ENCODE peak calls at places on chromosomes 5 and 9, in nine cellular contexts. One of them, this sample, is unnamed.

GRCh38 chr9:116550728-116551436 is 136.2 kb upstream of the TRIM32 start:
- DNase-seq in SJSA1: no peak
- DNase-seq in sigmoid colon: no peak
- DNase-seq in psoas muscle: peak
- DNase-seq in pancreas: no peak
- DNase-seq in CD8-positive, alpha-beta T cell: no peak
- DNase-seq in PC-9: no peak
- DNase-seq in DND-41: no peak
- DNase-seq in fibroblast of lung: peak
- DNase-seq in this sample: no peak

GRCh38 chr5:56106837-56107236 is 112.1 kb upstream of the IL6ST start:
- DNase-seq in SJSA1: no peak
- DNase-seq in sigmoid colon: no peak
- DNase-seq in psoas muscle: no peak
- DNase-seq in pancreas: no peak
- DNase-seq in CD8-positive, alpha-beta T cell: no peak
- DNase-seq in PC-9: no peak
- DNase-seq in DND-41: no peak
- DNase-seq in fibroblast of lung: no peak
- DNase-seq in this sample: no peak

GRCh38 chr5:157743163-157744054 is at the start of gene LSM11:
- DNase-seq in SJSA1: peak
- DNase-seq in sigmoid colon: peak
- DNase-seq in psoas muscle: peak
- DNase-seq in pancreas: peak
- DNase-seq in CD8-positive, alpha-beta T cell: peak
- DNase-seq in PC-9: peak
- DNase-seq in DND-41: peak
- DNase-seq in fibroblast of lung: peak
- DNase-seq in this sample: peak

GRCh38 chr5:179608131-179608581 is 15.3 kb downstream of the HNRNPH1 start:
- DNase-seq in SJSA1: no peak
- DNase-seq in sigmoid colon: peak
- DNase-seq in psoas muscle: no peak
- DNase-seq in pancreas: no peak
- DNase-seq in CD8-positive, alpha-beta T cell: peak
- DNase-seq in PC-9: no peak
- DNase-seq in DND-41: peak
- DNase-seq in fibroblast of lung: no peak
- DNase-seq in this sample: no peak

GRCh38 chr9:133609311-133610098 is at the start of gene FAM163B:
- DNase-seq in SJSA1: no peak
- DNase-seq in sigmoid colon: no peak
- DNase-seq in psoas muscle: peak
- DNase-seq in pancreas: peak
- DNase-seq in CD8-positive, alpha-beta T cell: peak
- DNase-seq in PC-9: no peak
- DNase-seq in DND-41: no peak
- DNase-seq in fibroblast of lung: peak
- DNase-seq in this sample: peak

GRCh38 chr9:78298046-78298511 is 1.2 kb downstream of the PSAT1 start:
- DNase-seq in SJSA1: no peak
- DNase-seq in sigmoid colon: no peak
- DNase-seq in psoas muscle: no peak
- DNase-seq in pancreas: no peak
- DNase-seq in CD8-positive, alpha-beta T cell: no peak
- DNase-seq in PC-9: no peak
- DNase-seq in DND-41: no peak
- DNase-seq in fibroblast of lung: no peak
- DNase-seq in this sample: no peak

GRCh38 chr9:12908910-12909309 is 134.1 kb downstream of the LURAP1L start:
- DNase-seq in SJSA1: no peak
- DNase-seq in sigmoid colon: no peak
- DNase-seq in psoas muscle: no peak
- DNase-seq in pancreas: no peak
- DNase-seq in CD8-positive, alpha-beta T cell: no peak
- DNase-seq in PC-9: peak
- DNase-seq in DND-41: no peak
- DNase-seq in fibroblast of lung: no peak
- DNase-seq in this sample: no peak

GRCh38 chr5:138469540-138470321 is 4.5 kb downstream of the EGR1 start:
- DNase-seq in SJSA1: peak
- DNase-seq in sigmoid colon: peak
- DNase-seq in psoas muscle: peak
- DNase-seq in pancreas: no peak
- DNase-seq in CD8-positive, alpha-beta T cell: no peak
- DNase-seq in PC-9: peak
- DNase-seq in DND-41: no peak
- DNase-seq in fibroblast of lung: peak
- DNase-seq in this sample: no peak

GRCh38 chr9:27499481-27499880 is 24.6 kb upstream of the IFNK start:
- DNase-seq in SJSA1: peak
- DNase-seq in sigmoid colon: no peak
- DNase-seq in psoas muscle: no peak
- DNase-seq in pancreas: no peak
- DNase-seq in CD8-positive, alpha-beta T cell: no peak
- DNase-seq in PC-9: no peak
- DNase-seq in DND-41: no peak
- DNase-seq in fibroblast of lung: peak
- DNase-seq in this sample: no peak

GRCh38 chr5:122311400-122311887 is 593 bp upstream of the SNCAIP start:
- DNase-seq in SJSA1: no peak
- DNase-seq in sigmoid colon: no peak
- DNase-seq in psoas muscle: no peak
- DNase-seq in pancreas: no peak
- DNase-seq in CD8-positive, alpha-beta T cell: no peak
- DNase-seq in PC-9: no peak
- DNase-seq in DND-41: no peak
- DNase-seq in fibroblast of lung: peak
- DNase-seq in this sample: no peak

GRCh38 chr9:132328580-132328979 is 26.2 kb downstream of the SETX start:
- DNase-seq in SJSA1: no peak
- DNase-seq in sigmoid colon: no peak
- DNase-seq in psoas muscle: no peak
- DNase-seq in pancreas: no peak
- DNase-seq in CD8-positive, alpha-beta T cell: no peak
- DNase-seq in PC-9: no peak
- DNase-seq in DND-41: no peak
- DNase-seq in fibroblast of lung: no peak
- DNase-seq in this sample: no peak

GRCh38 chr9:3968891-3969290 is 331.0 kb downstream of the GLIS3 start:
- DNase-seq in SJSA1: no peak
- DNase-seq in sigmoid colon: no peak
- DNase-seq in psoas muscle: no peak
- DNase-seq in pancreas: no peak
- DNase-seq in CD8-positive, alpha-beta T cell: no peak
- DNase-seq in PC-9: peak
- DNase-seq in DND-41: no peak
- DNase-seq in fibroblast of lung: peak
- DNase-seq in this sample: no peak

GRCh38 chr9:107336718-107337360 is 53.8 kb downstream of the RAD23B start:
- DNase-seq in SJSA1: no peak
- DNase-seq in sigmoid colon: no peak
- DNase-seq in psoas muscle: peak
- DNase-seq in pancreas: no peak
- DNase-seq in CD8-positive, alpha-beta T cell: no peak
- DNase-seq in PC-9: peak
- DNase-seq in DND-41: no peak
- DNase-seq in fibroblast of lung: peak
- DNase-seq in this sample: no peak

GRCh38 chr5:12616093-12616492 is 711.8 kb upstream of the CTNND2 start:
- DNase-seq in SJSA1: no peak
- DNase-seq in sigmoid colon: no peak
- DNase-seq in psoas muscle: no peak
- DNase-seq in pancreas: no peak
- DNase-seq in CD8-positive, alpha-beta T cell: no peak
- DNase-seq in PC-9: no peak
- DNase-seq in DND-41: peak
- DNase-seq in fibroblast of lung: no peak
- DNase-seq in this sample: no peak

GRCh38 chr9:114061830-114062474 is 16.1 kb downstream of the AMBP start:
- DNase-seq in SJSA1: no peak
- DNase-seq in sigmoid colon: no peak
- DNase-seq in psoas muscle: no peak
- DNase-seq in pancreas: no peak
- DNase-seq in CD8-positive, alpha-beta T cell: no peak
- DNase-seq in PC-9: no peak
- DNase-seq in DND-41: no peak
- DNase-seq in fibroblast of lung: no peak
- DNase-seq in this sample: no peak

GRCh38 chr9:71921190-71921814 is 9.9 kb downstream of the C9orf85 start:
- DNase-seq in SJSA1: no peak
- DNase-seq in sigmoid colon: no peak
- DNase-seq in psoas muscle: no peak
- DNase-seq in pancreas: no peak
- DNase-seq in CD8-positive, alpha-beta T cell: no peak
- DNase-seq in PC-9: no peak
- DNase-seq in DND-41: no peak
- DNase-seq in fibroblast of lung: no peak
- DNase-seq in this sample: no peak

GRCh38 chr9:36461341-36461740 is 61.3 kb upstream of the RNF38 start:
- DNase-seq in SJSA1: no peak
- DNase-seq in sigmoid colon: no peak
- DNase-seq in psoas muscle: no peak
- DNase-seq in pancreas: no peak
- DNase-seq in CD8-positive, alpha-beta T cell: no peak
- DNase-seq in PC-9: no peak
- DNase-seq in DND-41: no peak
- DNase-seq in fibroblast of lung: peak
- DNase-seq in this sample: no peak

GRCh38 chr5:126854526-126855110 is 77.7 kb downstream of the LMNB1 start:
- DNase-seq in SJSA1: no peak
- DNase-seq in sigmoid colon: no peak
- DNase-seq in psoas muscle: no peak
- DNase-seq in pancreas: no peak
- DNase-seq in CD8-positive, alpha-beta T cell: no peak
- DNase-seq in PC-9: no peak
- DNase-seq in DND-41: no peak
- DNase-seq in fibroblast of lung: no peak
- DNase-seq in this sample: no peak

GRCh38 chr5:76196457-76196856 is 113.3 kb downstream of the SV2C start:
- DNase-seq in SJSA1: no peak
- DNase-seq in sigmoid colon: no peak
- DNase-seq in psoas muscle: no peak
- DNase-seq in pancreas: no peak
- DNase-seq in CD8-positive, alpha-beta T cell: no peak
- DNase-seq in PC-9: no peak
- DNase-seq in DND-41: no peak
- DNase-seq in fibroblast of lung: no peak
- DNase-seq in this sample: no peak
- H3K4me3 ChIP-seq in SJSA1: no peak
- H3K4me3 ChIP-seq in sigmoid colon: no peak
- H3K4me3 ChIP-seq in psoas muscle: no peak
- H3K4me3 ChIP-seq in pancreas: no peak
- H3K4me3 ChIP-seq in CD8-positive, alpha-beta T cell: no peak
- H3K4me3 ChIP-seq in PC-9: no peak
- H3K4me3 ChIP-seq in DND-41: no peak
- H3K4me3 ChIP-seq in fibroblast of lung: no peak
- H3K4me3 ChIP-seq in this sample: no peak

DNA sequence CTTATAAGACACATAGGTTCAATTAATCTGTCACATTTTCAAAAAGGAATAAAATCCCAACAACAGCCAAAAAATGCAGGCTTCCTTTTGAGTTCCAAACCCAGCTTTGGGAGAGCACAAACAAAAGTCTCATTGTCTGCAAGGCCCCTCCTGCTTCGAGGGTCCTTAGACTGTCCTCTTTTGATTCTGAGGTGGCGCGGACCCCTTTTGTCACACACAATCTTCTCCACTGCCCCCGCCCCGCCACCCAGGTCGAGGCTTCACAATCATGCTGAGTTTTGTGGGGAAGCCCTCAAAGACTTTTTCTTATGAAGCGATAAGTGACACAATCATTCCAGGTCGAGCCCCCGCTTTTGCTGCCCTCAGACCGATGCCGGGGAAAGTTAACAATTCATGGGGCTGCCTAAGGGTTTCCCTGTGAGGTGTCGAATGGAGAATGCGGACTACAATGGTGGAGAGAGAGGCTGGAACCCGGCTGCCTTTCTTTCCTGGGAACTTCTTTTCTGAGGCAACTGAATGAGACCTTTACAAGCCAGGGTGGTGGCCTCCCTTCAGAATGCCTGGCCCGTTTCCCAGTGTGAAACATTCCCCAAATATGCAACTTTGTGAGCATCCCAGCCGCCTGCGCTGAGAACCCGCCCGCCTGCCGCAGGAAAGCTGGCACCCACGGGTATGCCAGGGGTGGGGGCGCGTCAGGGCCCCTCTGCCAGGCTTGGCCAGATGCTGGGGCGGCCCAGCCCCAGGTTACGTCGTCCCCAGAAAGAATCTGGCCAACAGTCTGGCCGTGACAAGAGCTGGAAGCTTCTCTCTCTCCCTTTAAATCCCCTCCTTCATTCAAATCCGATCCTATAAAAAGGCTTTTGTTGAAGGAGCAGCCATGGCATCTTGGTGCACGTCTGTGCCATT is 71.9 kb downstream of the MAP1B start:
- DNase-seq in SJSA1: peak
- DNase-seq in sigmoid colon: peak
- DNase-seq in psoas muscle: peak
- DNase-seq in pancreas: peak
- DNase-seq in CD8-positive, alpha-beta T cell: no peak
- DNase-seq in PC-9: peak
- DNase-seq in DND-41: no peak
- DNase-seq in fibroblast of lung: peak
- DNase-seq in this sample: peak
- H3K4me3 ChIP-seq in SJSA1: peak
- H3K4me3 ChIP-seq in sigmoid colon: peak
- H3K4me3 ChIP-seq in psoas muscle: peak
- H3K4me3 ChIP-seq in pancreas: no peak
- H3K4me3 ChIP-seq in CD8-positive, alpha-beta T cell: no peak
- H3K4me3 ChIP-seq in PC-9: no peak
- H3K4me3 ChIP-seq in DND-41: no peak
- H3K4me3 ChIP-seq in fibroblast of lung: no peak
- H3K4me3 ChIP-seq in this sample: no peak

DNA sequence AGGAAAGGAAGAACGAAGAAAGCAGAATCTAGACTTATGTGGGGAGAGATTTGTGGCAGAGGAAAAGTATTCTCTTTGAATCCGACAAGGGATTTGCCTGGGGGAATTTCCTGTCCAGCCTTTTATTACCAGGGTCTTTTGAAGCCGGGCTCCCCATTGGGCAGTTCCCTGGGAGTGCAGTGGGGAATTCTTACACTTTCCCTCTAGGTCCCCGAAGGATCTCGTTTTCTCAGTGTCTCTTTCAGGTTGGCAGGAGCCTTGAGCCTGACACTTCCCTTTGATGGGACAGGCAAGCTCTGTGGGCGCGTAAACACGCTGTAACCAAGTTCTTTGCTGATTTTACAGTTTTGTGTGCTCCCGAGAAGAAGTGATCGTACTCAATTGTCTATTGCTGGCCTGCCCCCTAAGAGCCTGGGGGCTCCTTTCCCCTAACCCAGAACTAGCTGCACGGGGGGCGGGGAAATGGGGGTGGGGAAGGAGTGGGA is 582 bp upstream of the VCAN start:
- DNase-seq in SJSA1: no peak
- DNase-seq in sigmoid colon: no peak
- DNase-seq in psoas muscle: no peak
- DNase-seq in pancreas: no peak
- DNase-seq in CD8-positive, alpha-beta T cell: no peak
- DNase-seq in PC-9: no peak
- DNase-seq in DND-41: no peak
- DNase-seq in fibroblast of lung: no peak
- DNase-seq in this sample: peak
- H3K4me3 ChIP-seq in SJSA1: peak
- H3K4me3 ChIP-seq in sigmoid colon: peak
- H3K4me3 ChIP-seq in psoas muscle: peak
- H3K4me3 ChIP-seq in pancreas: no peak
- H3K4me3 ChIP-seq in CD8-positive, alpha-beta T cell: no peak
- H3K4me3 ChIP-seq in PC-9: no peak
- H3K4me3 ChIP-seq in DND-41: no peak
- H3K4me3 ChIP-seq in fibroblast of lung: peak
- H3K4me3 ChIP-seq in this sample: no peak

GRCh38 chr5:89777758-89778157 is 631.8 kb downstream of the CETN3 start:
- DNase-seq in SJSA1: no peak
- DNase-seq in sigmoid colon: no peak
- DNase-seq in psoas muscle: no peak
- DNase-seq in pancreas: no peak
- DNase-seq in CD8-positive, alpha-beta T cell: no peak
- DNase-seq in PC-9: no peak
- DNase-seq in DND-41: no peak
- DNase-seq in fibroblast of lung: no peak
- DNase-seq in this sample: peak
- H3K4me3 ChIP-seq in SJSA1: no peak
- H3K4me3 ChIP-seq in sigmoid colon: no peak
- H3K4me3 ChIP-seq in psoas muscle: no peak
- H3K4me3 ChIP-seq in pancreas: no peak
- H3K4me3 ChIP-seq in CD8-positive, alpha-beta T cell: no peak
- H3K4me3 ChIP-seq in PC-9: no peak
- H3K4me3 ChIP-seq in DND-41: no peak
- H3K4me3 ChIP-seq in fibroblast of lung: no peak
- H3K4me3 ChIP-seq in this sample: no peak